ENCODE peak calls at places on chromosomes 5 and 9, in nine cellular contexts. D is tibial nerve, A is ovary, G is SK-N-MC, M is right lobe of liver, R is dorsolateral prefrontal cortex, J is transverse colon, Y is aorta, F is HCT116. X is an unnamed sample.

GRCh38 chr9:94860678-94861588 is 134.4 kb downstream of the AOPEP start:
- DNase-seq in D (no peak), J (peak), M (peak), Y (no peak), F (no peak), R (no peak), A (no peak), G (no peak), X (no peak)

GRCh38 chr9:104826911-104827310 is 63.0 kb downstream of the NIPSNAP3B start:
- DNase-seq in F (no peak), R (no peak), M (no peak), Y (no peak), A (no peak), J (no peak), G (no peak), D (no peak), X (no peak)

GRCh38 chr9:131668439-131669233 is 71.2 kb downstream of the RAPGEF1 start:
- DNase-seq in M (peak), A (no peak), F (no peak), Y (no peak), G (no peak), J (no peak), R (no peak), D (no peak), X (no peak)

GRCh38 chr9:7196467-7196866 is 438.7 kb downstream of the KDM4C start:
- DNase-seq in D (no peak), R (no peak), J (no peak), Y (no peak), M (no peak), A (no peak), G (no peak), F (no peak), X (no peak)

GRCh38 chr5:118705931-118706330 is 282.4 kb downstream of the DTWD2 start:
- DNase-seq in J (no peak), G (no peak), D (no peak), Y (no peak), M (no peak), R (no peak), F (no peak), A (no peak), X (no peak)

GRCh38 chr9:126411225-126411947 is 84.8 kb downstream of the MVB12B start:
- DNase-seq in J (no peak), R (no peak), F (no peak), D (no peak), Y (no peak), A (no peak), G (peak), M (peak), X (no peak)

GRCh38 chr9:36080519-36080918 is 43.8 kb downstream of the RECK start:
- DNase-seq in R (no peak), G (no peak), J (no peak), A (no peak), D (no peak), Y (no peak), M (no peak), F (no peak), X (no peak)

GRCh38 chr5:61319388-61320146 is 12.5 kb upstream of the ZSWIM6 start:
- DNase-seq in F (no peak), J (peak), D (no peak), G (peak), R (no peak), A (no peak), Y (no peak), M (no peak), X (no peak)

GRCh38 chr5:176740702-176741565 is 69.4 kb upstream of the UNC5A start:
- DNase-seq in D (no peak), M (peak), G (no peak), J (no peak), R (no peak), F (no peak), Y (peak), A (no peak), X (no peak)

GRCh38 chr5:16579142-16579541 is 37.7 kb downstream of the RETREG1 start:
- DNase-seq in G (no peak), D (no peak), F (no peak), R (peak), J (no peak), Y (no peak), M (no peak), A (no peak), X (peak)

GRCh38 chr9:73474625-73475024 is 323.0 kb downstream of the ANXA1 start:
- DNase-seq in F (no peak), M (no peak), A (peak), D (no peak), R (no peak), Y (peak), J (no peak), G (no peak), X (no peak)

GRCh38 chr5:151617841-151618710 is 26.9 kb upstream of the FAT2 start:
- DNase-seq in M (no peak), F (peak), G (no peak), R (no peak), D (no peak), A (no peak), Y (no peak), J (no peak), X (no peak)

GRCh38 chr5:167579701-167580045 is 711.8 kb upstream of the WWC1 start:
- DNase-seq in Y (no peak), J (no peak), M (no peak), F (no peak), A (no peak), G (no peak), D (no peak), R (no peak), X (no peak)

GRCh38 chr5:159133041-159133741 is 33.5 kb upstream of the EBF1 start:
- DNase-seq in J (no peak), M (no peak), R (no peak), D (no peak), F (peak), A (peak), Y (no peak), G (peak), X (no peak)

GRCh38 chr9:136107155-136107952 is 11.3 kb downstream of the TMEM250 start:
- DNase-seq in D (no peak), F (no peak), A (no peak), J (peak), G (no peak), M (no peak), R (no peak), Y (no peak), X (no peak)

GRCh38 chr9:77022783-77023440 is 3.5 kb downstream of the FOXB2 start:
- DNase-seq in M (no peak), F (no peak), A (no peak), J (no peak), R (no peak), D (no peak), Y (peak), G (no peak), X (no peak)

GRCh38 chr5:133048993-133049725 is 2.7 kb upstream of the HSPA4 start:
- DNase-seq in M (no peak), D (no peak), J (no peak), A (no peak), Y (no peak), G (no peak), R (no peak), F (no peak), X (no peak)

GRCh38 chr9:84404095-84404686 is 63.6 kb upstream of the SLC28A3 start:
- DNase-seq in D (no peak), Y (no peak), F (peak), G (no peak), J (no peak), R (no peak), M (no peak), A (no peak), X (no peak)

GRCh38 chr5:132756542-132756941 is 9.3 kb downstream of the CCNI2 start:
- DNase-seq in J (peak), R (no peak), G (no peak), F (no peak), Y (no peak), D (no peak), M (no peak), A (no peak), X (no peak)

GRCh38 chr5:10932426-10932825 is 171.4 kb upstream of the DAP start:
- DNase-seq in J (no peak), F (no peak), R (no peak), M (no peak), Y (no peak), G (no peak), A (no peak), D (no peak), X (no peak)

GRCh38 chr5:39149966-39150365 is 69.4 kb downstream of the FYB1 start:
- DNase-seq in M (no peak), Y (no peak), G (no peak), J (no peak), R (no peak), D (no peak), A (no peak), F (no peak), X (no peak)

GRCh38 chr5:14685757-14686156 is 21.2 kb downstream of the OTULIN start:
- DNase-seq in Y (no peak), R (peak), G (no peak), A (no peak), D (no peak), F (peak), M (no peak), J (peak), X (no peak)

GRCh38 chr9:2701070-2701469 is 16.2 kb upstream of the KCNV2 start:
- DNase-seq in J (no peak), F (no peak), G (no peak), D (no peak), A (no peak), R (no peak), Y (no peak), M (no peak), X (no peak)

GRCh38 chr9:3509926-3510325 is 15.9 kb downstream of the RFX3 start:
- DNase-seq in R (no peak), D (no peak), F (no peak), G (no peak), M (no peak), J (no peak), Y (no peak), A (no peak), X (no peak)

GRCh38 chr5:130065617-130066016 is 161.4 kb downstream of the CHSY3 start:
- DNase-seq in J (no peak), D (no peak), Y (no peak), G (no peak), A (no peak), F (no peak), R (no peak), M (no peak), X (no peak)

GRCh38 chr5:130063603-130064002 is 159.3 kb downstream of the CHSY3 start:
- DNase-seq in R (no peak), F (no peak), Y (no peak), D (no peak), M (no peak), J (no peak), A (no peak), G (no peak), X (no peak)

GRCh38 chr5:130068988-130069387 is 164.7 kb downstream of the CHSY3 start:
- DNase-seq in R (no peak), F (no peak), D (no peak), Y (no peak), A (no peak), G (no peak), M (no peak), J (no peak), X (no peak)

GRCh38 chr5:130066644-130067043 is 162.4 kb downstream of the CHSY3 start:
- DNase-seq in M (no peak), R (peak), G (no peak), Y (no peak), J (no peak), A (no peak), F (no peak), D (no peak), X (no peak)

GRCh38 chr5:130067364-130067763 is 163.1 kb downstream of the CHSY3 start:
- DNase-seq in G (no peak), M (no peak), R (no peak), D (no peak), Y (no peak), J (no peak), F (no peak), A (no peak), X (no peak)
- H3K27ac ChIP-seq in G (no peak), M (no peak), R (no peak), D (no peak), Y (no peak), J (no peak), F (no peak), A (no peak), X (no peak)

DNA sequence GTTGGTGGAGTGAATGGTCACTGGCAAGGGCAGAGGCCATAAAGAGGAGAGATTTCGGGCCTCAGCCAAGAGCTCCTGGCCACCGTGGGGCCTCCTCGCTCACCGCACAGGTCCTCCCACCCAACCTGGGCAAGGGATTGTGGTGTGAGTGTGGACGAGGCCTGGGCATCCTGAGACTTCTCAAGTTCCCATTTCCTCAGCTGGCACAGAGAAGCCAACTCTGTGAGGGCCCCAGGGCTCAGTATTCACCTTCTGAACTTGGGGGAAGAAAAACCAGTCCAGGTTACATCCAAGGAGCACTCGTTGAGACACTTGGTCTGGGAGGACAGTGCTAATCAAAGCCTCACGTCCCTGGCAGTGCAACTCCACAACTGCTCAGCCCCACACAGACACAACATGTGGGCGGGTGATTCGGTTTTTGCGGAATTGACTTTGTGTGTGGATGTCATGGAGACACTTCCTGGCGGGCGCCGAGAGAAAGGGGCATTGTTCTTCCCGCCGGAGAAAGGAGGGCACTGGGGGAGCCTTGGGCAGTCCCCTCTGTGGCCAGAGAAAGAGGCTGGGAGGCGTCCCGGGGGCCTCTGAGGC is 28.5 kb upstream of the NKD2 start:
- DNase-seq in G (no peak), A (no peak), Y (no peak), D (no peak), R (no peak), J (no peak), F (no peak), M (no peak), X (peak)
- H3K27ac ChIP-seq in G (peak), A (no peak), Y (no peak), D (no peak), R (no peak), J (peak), F (no peak), M (no peak), X (no peak)

DNA sequence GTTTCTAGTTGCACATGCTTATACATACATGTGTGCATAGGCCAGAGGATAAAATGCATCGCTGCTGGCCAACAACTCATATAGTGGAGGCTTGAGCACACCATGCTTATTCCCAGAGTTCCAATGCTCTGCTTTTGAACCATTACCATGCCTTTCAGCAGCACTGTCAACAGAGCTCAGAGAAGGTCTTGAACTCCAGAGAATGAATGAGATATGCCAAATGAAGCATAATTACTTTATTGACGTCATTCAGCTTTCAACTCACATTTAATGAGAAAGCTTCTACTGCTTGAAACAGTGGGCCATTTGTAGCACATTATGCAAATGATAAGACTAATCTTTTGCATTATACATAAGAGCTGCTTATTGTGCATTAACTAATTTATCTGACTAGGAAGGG is 765.3 kb upstream of the GRAMD2B start:
- DNase-seq in A (no peak), M (no peak), D (no peak), Y (no peak), G (no peak), F (no peak), J (no peak), R (no peak), X (no peak)
- H3K27ac ChIP-seq in A (no peak), M (no peak), D (no peak), Y (no peak), G (no peak), F (no peak), J (no peak), R (no peak), X (no peak)

GRCh38 chr9:133738806-133739150 is 626 bp upstream of the SARDH start:
- DNase-seq in R (no peak), G (no peak), J (no peak), A (no peak), D (no peak), F (no peak), Y (peak), M (no peak), X (no peak)

GRCh38 chr9:133738039-133738805 is at the start of gene SARDH:
- DNase-seq in R (no peak), G (no peak), D (peak), J (peak), A (peak), M (peak), Y (peak), F (no peak), X (peak)

GRCh38 chr9:133737774-133738038 is 446 bp downstream of the SARDH start:
- DNase-seq in F (no peak), Y (no peak), A (no peak), D (no peak), J (no peak), R (no peak), M (no peak), G (no peak), X (no peak)

GRCh38 chr9:133735894-133736293 is 2.3 kb downstream of the SARDH start:
- DNase-seq in A (no peak), J (no peak), R (no peak), D (no peak), Y (no peak), F (no peak), G (no peak), M (peak), X (no peak)

GRCh38 chr9:133737071-133737773 is 930 bp downstream of the SARDH start:
- DNase-seq in F (no peak), D (no peak), R (no peak), M (peak), J (no peak), Y (peak), G (no peak), A (no peak), X (no peak)
- H3K27ac ChIP-seq in F (peak), D (no peak), R (no peak), M (peak), J (no peak), Y (no peak), G (no peak), A (no peak), X (no peak)

GRCh38 chr5:57939335-57939734 is 456.7 kb upstream of the ACTBL2 start:
- DNase-seq in F (no peak), G (no peak), J (no peak), A (no peak), R (no peak), Y (no peak), M (no peak), D (no peak), X (no peak)

GRCh38 chr5:57939771-57940170 is 457.2 kb upstream of the ACTBL2 start:
- DNase-seq in F (no peak), M (no peak), J (no peak), R (no peak), D (no peak), Y (no peak), A (no peak), G (no peak), X (no peak)

GRCh38 chr5:57940236-57940635 is 457.6 kb upstream of the ACTBL2 start:
- DNase-seq in D (no peak), M (no peak), A (no peak), J (no peak), Y (no peak), F (no peak), R (no peak), G (no peak), X (no peak)

GRCh38 chr5:57937501-57937900 is 454.9 kb upstream of the ACTBL2 start:
- DNase-seq in F (no peak), G (no peak), A (no peak), J (no peak), R (no peak), M (no peak), D (no peak), Y (no peak), X (no peak)

GRCh38 chr5:57937025-57937424 is 454.4 kb upstream of the ACTBL2 start:
- DNase-seq in R (no peak), F (no peak), Y (no peak), G (no peak), D (no peak), J (no peak), M (no peak), A (no peak), X (no peak)
- H3K27ac ChIP-seq in R (no peak), F (no peak), Y (no peak), G (no peak), D (no peak), J (no peak), M (no peak), A (no peak), X (no peak)

DNA sequence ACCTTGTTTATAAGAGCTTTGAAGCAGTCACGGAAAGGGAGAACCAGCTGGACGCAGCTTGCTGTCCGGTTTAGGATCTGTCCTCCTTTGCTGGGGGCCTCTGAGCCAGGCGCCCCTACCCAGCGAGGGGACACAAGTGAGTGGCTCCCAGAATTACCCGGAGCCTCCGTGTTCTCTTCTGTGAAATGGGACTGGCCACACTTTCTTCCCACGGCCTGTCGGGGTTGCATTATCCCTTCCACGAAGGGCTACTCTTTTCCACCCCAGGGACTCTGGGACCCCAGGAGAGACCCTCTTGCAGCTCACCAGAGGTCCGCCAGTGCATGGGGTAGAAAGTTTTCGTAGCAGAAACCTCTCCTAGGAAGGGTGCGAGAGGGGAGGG is 486 bp upstream of the GBGT1 start:
- DNase-seq in F (no peak), G (no peak), A (no peak), D (no peak), Y (peak), R (no peak), M (no peak), J (no peak), X (no peak)
- H3K27ac ChIP-seq in F (no peak), G (no peak), A (no peak), D (peak), Y (no peak), R (no peak), M (no peak), J (peak), X (peak)

X was measured in heart right ventricle.